ENCODE peak calls at places on chromosomes 2 and 18, in five cellular contexts. One of them, this sample, is unnamed.

GRCh38 chr18:28582724-28583123 is 405.8 kb upstream of the CDH2 start:
- DNase-seq in KG1: no peak
- DNase-seq in brain microvascular endothelial cell: no peak
- DNase-seq in left ventricle myocardium inferior: no peak
- DNase-seq in foreskin fibroblast: no peak
- DNase-seq in this sample: no peak

GRCh38 chr2:2121887-2122286 is 209.2 kb downstream of the MYT1L start:
- DNase-seq in brain microvascular endothelial cell: no peak
- DNase-seq in foreskin fibroblast: no peak
- DNase-seq in KG1: no peak
- DNase-seq in left ventricle myocardium inferior: no peak
- DNase-seq in this sample: no peak

GRCh38 chr18:73613706-73614340 is 533.8 kb downstream of the FBXO15 start:
- DNase-seq in brain microvascular endothelial cell: no peak
- DNase-seq in KG1: no peak
- DNase-seq in left ventricle myocardium inferior: no peak
- DNase-seq in foreskin fibroblast: no peak
- DNase-seq in this sample: no peak

GRCh38 chr2:23603156-23603555 is 218.2 kb downstream of the KLHL29 start:
- DNase-seq in left ventricle myocardium inferior: no peak
- DNase-seq in foreskin fibroblast: no peak
- DNase-seq in KG1: no peak
- DNase-seq in brain microvascular endothelial cell: no peak
- DNase-seq in this sample: no peak

GRCh38 chr2:86747708-86748627 is 27.9 kb downstream of the RMND5A start:
- DNase-seq in brain microvascular endothelial cell: peak; percentile 67
- DNase-seq in left ventricle myocardium inferior: no peak
- DNase-seq in KG1: no peak
- DNase-seq in foreskin fibroblast: peak; percentile 88
- DNase-seq in this sample: peak; percentile 58

GRCh38 chr2:20677301-20678176 is 10.6 kb downstream of the GDF7 start:
- DNase-seq in KG1: no peak
- DNase-seq in brain microvascular endothelial cell: no peak
- DNase-seq in left ventricle myocardium inferior: no peak
- DNase-seq in foreskin fibroblast: no peak
- DNase-seq in this sample: no peak

GRCh38 chr2:42848270-42848669 is 55.9 kb upstream of the HAAO start:
- DNase-seq in left ventricle myocardium inferior: no peak
- DNase-seq in brain microvascular endothelial cell: no peak
- DNase-seq in foreskin fibroblast: peak; percentile 24
- DNase-seq in KG1: no peak
- DNase-seq in this sample: no peak

GRCh38 chr2:100580474-100581264 is 17.9 kb downstream of the PDCL3 start:
- DNase-seq in KG1: peak; percentile 61
- DNase-seq in left ventricle myocardium inferior: no peak
- DNase-seq in foreskin fibroblast: no peak
- DNase-seq in brain microvascular endothelial cell: no peak
- DNase-seq in this sample: no peak

GRCh38 chr2:9800975-9801723 is 42.1 kb upstream of the TAF1B start:
- DNase-seq in foreskin fibroblast: peak; percentile 55
- DNase-seq in brain microvascular endothelial cell: peak; percentile 74
- DNase-seq in KG1: no peak
- DNase-seq in left ventricle myocardium inferior: peak; percentile 38
- DNase-seq in this sample: no peak

GRCh38 chr2:41963661-41964525 is 83.9 kb upstream of the PKDCC start:
- DNase-seq in KG1: no peak
- DNase-seq in left ventricle myocardium inferior: peak; percentile 65
- DNase-seq in brain microvascular endothelial cell: no peak
- DNase-seq in foreskin fibroblast: peak; percentile 12
- DNase-seq in this sample: peak; percentile 34

GRCh38 chr2:157769866-157770265 is 106.3 kb downstream of the ACVR1 start:
- DNase-seq in left ventricle myocardium inferior: no peak
- DNase-seq in KG1: no peak
- DNase-seq in foreskin fibroblast: no peak
- DNase-seq in brain microvascular endothelial cell: no peak
- DNase-seq in this sample: no peak

GRCh38 chr2:128389521-128389920 is 70.9 kb upstream of the HS6ST1 start:
- DNase-seq in brain microvascular endothelial cell: no peak
- DNase-seq in KG1: no peak
- DNase-seq in left ventricle myocardium inferior: no peak
- DNase-seq in foreskin fibroblast: no peak
- DNase-seq in this sample: no peak

GRCh38 chr18:13256444-13257305 is 38.1 kb downstream of the LDLRAD4 start:
- DNase-seq in left ventricle myocardium inferior: no peak
- DNase-seq in KG1: no peak
- DNase-seq in brain microvascular endothelial cell: no peak
- DNase-seq in foreskin fibroblast: no peak
- DNase-seq in this sample: no peak

GRCh38 chr2:101114268-101114783 is 36.9 kb downstream of the TBC1D8 start:
- DNase-seq in brain microvascular endothelial cell: no peak
- DNase-seq in foreskin fibroblast: no peak
- DNase-seq in left ventricle myocardium inferior: no peak
- DNase-seq in KG1: no peak
- DNase-seq in this sample: no peak

GRCh38 chr2:237626813-237627451 is 455 bp upstream of the LRRFIP1 start:
- DNase-seq in left ventricle myocardium inferior: no peak
- DNase-seq in foreskin fibroblast: no peak
- DNase-seq in brain microvascular endothelial cell: no peak
- DNase-seq in KG1: no peak
- DNase-seq in this sample: no peak

GRCh38 chr2:233795735-233796171 is 17.6 kb downstream of the MROH2A start:
- DNase-seq in left ventricle myocardium inferior: no peak
- DNase-seq in foreskin fibroblast: no peak
- DNase-seq in KG1: no peak
- DNase-seq in brain microvascular endothelial cell: no peak
- DNase-seq in this sample: no peak

This sample was measured in GM04503.